ENCODE peak calls at places on chromosome 15, in five cellular contexts. Z, F, T, E and G are unnamed samples.

GRCh38 chr15:87354661-87355410 is 901.7 kb downstream of the NTRK3 start:
- DNase-seq in F (no peak), T (no peak), E (no peak), Z (no peak), G (no peak)

GRCh38 chr15:88637841-88638625 is 783 bp upstream of the ISG20 start:
- DNase-seq in E (no peak), T (no peak), F (no peak), Z (no peak), G (no peak)

GRCh38 chr15:98647026-98647773 is 1.1 kb upstream of the IGF1R start:
- DNase-seq in Z (peak), F (peak), E (no peak), T (peak), G (peak)

GRCh38 chr15:101664303-101664913 is 12.2 kb upstream of the TM2D3 start:
- DNase-seq in T (no peak), Z (peak), F (no peak), E (no peak), G (no peak)

GRCh38 chr15:73767794-73768501 is 14.8 kb upstream of the INSYN1 start:
- DNase-seq in F (no peak), E (no peak), T (no peak), Z (no peak), G (no peak)

GRCh38 chr15:69661446-69661845 is 208.8 kb downstream of the RPLP1 start:
- DNase-seq in T (no peak), F (no peak), Z (no peak), E (no peak), G (no peak)

GRCh38 chr15:65633752-65634151 is 12.0 kb downstream of the SLC24A1 start:
- DNase-seq in Z (peak), E (no peak), F (no peak), T (no peak), G (no peak)

GRCh38 chr15:68637755-68638405 is 59.1 kb downstream of the CORO2B start:
- DNase-seq in E (peak), Z (no peak), F (no peak), T (no peak), G (no peak)

GRCh38 chr15:61501815-61502214 is 272.7 kb upstream of the RORA start:
- DNase-seq in E (no peak), T (no peak), F (no peak), Z (no peak), G (no peak)

GRCh38 chr15:65828566-65828965 is 36.5 kb upstream of the DENND4A start:
- DNase-seq in Z (no peak), T (no peak), E (no peak), F (no peak), G (no peak)

GRCh38 chr15:69090197-69090948 is 70.1 kb upstream of the GLCE start:
- DNase-seq in T (no peak), Z (no peak), F (no peak), E (no peak), G (no peak)

GRCh38 chr15:98231696-98232440 is 271.4 kb downstream of the ARRDC4 start:
- DNase-seq in E (no peak), F (no peak), Z (no peak), T (no peak), G (no peak)

GRCh38 chr15:45785897-45786296 is 151.1 kb downstream of the SQOR start:
- DNase-seq in T (no peak), F (no peak), E (no peak), Z (no peak), G (no peak)

GRCh38 chr15:64586974-64587373 is 126.6 kb downstream of the ZNF609 start:
- DNase-seq in F (no peak), T (no peak), E (no peak), Z (no peak), G (no peak)

GRCh38 chr15:76346666-76347506 is 10.3 kb downstream of the ISL2 start:
- DNase-seq in E (no peak), F (peak), T (no peak), Z (peak), G (peak)

GRCh38 chr15:48333553-48333952 is 2.3 kb downstream of the DUT start:
- DNase-seq in E (no peak), F (no peak), Z (no peak), T (no peak), G (no peak)

GRCh38 chr15:74826372-74826819 is at the start of gene CPLX3:
- DNase-seq in Z (peak), E (no peak), F (peak), T (peak), G (peak)

GRCh38 chr15:49902791-49903481 is 216.1 kb downstream of the ATP8B4 start:
- DNase-seq in E (no peak), Z (no peak), F (no peak), T (no peak), G (no peak)

DNA sequence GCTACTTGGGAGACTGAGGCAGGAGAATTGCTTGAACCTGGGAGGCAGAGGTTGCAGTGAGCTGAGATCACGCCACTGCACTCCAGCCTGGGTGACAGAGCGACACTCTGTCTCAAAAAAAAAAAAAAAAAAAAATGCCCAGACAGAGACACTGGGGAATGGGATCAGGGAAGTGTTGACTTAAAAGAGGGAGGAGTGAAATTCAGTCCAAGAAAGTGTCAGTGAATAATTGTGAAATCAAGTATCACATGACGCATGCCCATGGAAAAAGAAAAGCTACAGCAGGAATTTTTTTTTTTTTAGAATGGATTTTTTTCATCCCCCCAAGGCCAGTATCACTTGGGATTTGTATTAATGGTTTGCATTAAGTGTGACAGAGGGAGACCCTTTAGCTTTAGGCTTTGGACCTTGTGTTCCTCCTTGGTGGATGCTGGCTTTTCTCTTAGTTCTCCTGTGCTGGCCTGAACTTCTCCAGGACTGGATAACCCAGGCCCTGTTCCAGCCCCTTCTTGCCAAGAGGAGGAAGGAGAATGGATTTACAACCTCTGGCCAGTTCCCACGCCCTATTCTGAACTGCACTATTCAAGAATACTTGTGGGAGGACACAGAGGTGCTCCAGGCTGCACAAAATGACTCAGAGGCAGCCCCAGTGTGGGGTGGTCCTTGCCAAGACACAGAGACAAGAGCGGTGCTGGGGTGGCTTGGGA is 36.7 kb upstream of the ZNF774 start:
- DNase-seq in E (peak), T (no peak), F (no peak), Z (no peak), G (no peak)
- TF ChIP-seq CTCF in E (no peak), T (no peak), F (no peak), Z (no peak), G (no peak)

DNA sequence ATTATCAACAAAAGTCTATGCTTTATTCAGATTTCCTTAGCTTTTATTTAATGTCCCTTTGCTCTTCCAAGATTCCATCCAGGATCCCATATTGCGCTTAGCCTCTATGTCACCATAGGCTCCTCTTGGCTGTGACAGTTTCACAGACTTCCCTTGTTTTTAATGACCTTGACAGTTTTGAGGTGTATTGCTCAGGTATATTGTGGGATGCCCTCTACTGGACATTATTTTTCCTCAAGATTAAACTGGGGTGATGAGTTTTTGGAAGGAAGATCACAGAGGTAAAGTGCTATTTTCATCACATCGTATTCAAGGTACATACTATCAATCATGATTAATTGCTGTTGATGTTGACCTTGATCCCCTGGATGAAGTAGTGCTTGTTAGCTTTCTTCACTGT is 99.1 kb upstream of the SMAD3 start:
- DNase-seq in F (no peak), E (no peak), Z (no peak), T (no peak), G (no peak)
- TF ChIP-seq CTCF in F (peak), E (peak), Z (peak), T (peak), G (peak)

GRCh38 chr15:91867581-91868026 is 14.1 kb downstream of the SLCO3A1 start:
- DNase-seq in E (peak), T (no peak), Z (no peak), F (no peak), G (no peak)

GRCh38 chr15:91873133-91873526 is 19.6 kb downstream of the SLCO3A1 start:
- DNase-seq in F (no peak), Z (no peak), T (no peak), E (no peak), G (no peak)

GRCh38 chr15:91872356-91873132 is 19.0 kb downstream of the SLCO3A1 start:
- DNase-seq in T (no peak), F (no peak), Z (no peak), E (no peak), G (no peak)

GRCh38 chr15:91871797-91872196 is 18.3 kb downstream of the SLCO3A1 start:
- DNase-seq in Z (no peak), F (no peak), T (no peak), E (no peak), G (no peak)

GRCh38 chr15:91871138-91871537 is 17.6 kb downstream of the SLCO3A1 start:
- DNase-seq in Z (no peak), F (no peak), E (no peak), T (no peak), G (no peak)
- TF ChIP-seq CTCF in Z (no peak), F (no peak), E (no peak), T (no peak), G (no peak)

GRCh38 chr15:96274698-96275097 is 55.8 kb upstream of the NR2F2 start:
- DNase-seq in E (no peak), Z (no peak), F (no peak), T (no peak), G (no peak)
- TF ChIP-seq CTCF in E (no peak), Z (no peak), F (no peak), T (no peak), G (no peak)

GRCh38 chr15:25226360-25226759 is 212.5 kb downstream of the UBE3A start:
- DNase-seq in E (no peak), F (no peak), T (no peak), Z (no peak), G (no peak)
- TF ChIP-seq CTCF in E (no peak), F (no peak), T (no peak), Z (no peak), G (no peak)

GRCh38 chr15:26971303-26972018 is 480 bp downstream of the GABRG3 start:
- DNase-seq in E (no peak), F (no peak), T (no peak), Z (peak), G (peak)
- TF ChIP-seq CTCF in E (no peak), F (no peak), T (no peak), Z (no peak), G (peak)

DNA sequence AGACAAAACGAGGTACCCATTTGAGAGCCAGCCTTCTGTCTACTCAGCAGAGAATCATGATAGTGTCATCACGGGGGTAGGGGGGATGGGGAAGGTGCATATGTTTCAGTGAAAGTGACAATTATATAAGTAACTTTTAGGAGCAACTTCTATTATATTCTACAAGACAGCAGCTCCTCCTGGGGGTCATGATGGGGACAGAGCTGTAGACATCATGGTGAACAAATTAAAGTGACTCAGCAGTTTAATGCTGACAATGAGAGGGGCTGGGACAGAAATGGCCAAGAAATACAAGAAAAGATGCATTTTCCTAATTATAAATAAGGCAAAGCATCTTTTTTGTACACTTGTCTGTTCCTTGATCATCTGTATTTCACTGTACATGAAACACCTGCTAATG is 11.8 kb downstream of the CAPN3 start:
- DNase-seq in Z (no peak), F (no peak), E (no peak), T (no peak), G (no peak)
- TF ChIP-seq CTCF in Z (peak), F (no peak), E (no peak), T (no peak), G (no peak)